ENCODE peak calls at places on chromosomes 13 and 19, in eight cellular contexts. V is effector CD4-positive, alpha-beta T cell; U is activated CD4-positive, alpha-beta T cell treated with anti-CD3 and anti-CD28 coated beads for 4 hours; F is nephron progenitor cell; X is stimulated activated CD8-positive, alpha-beta memory T cell treated with anti-CD3 and anti-CD28 coated beads, Interleukin-7, amount 100 ng/mL, for 1 hour; B is stimulated activated CD4-positive, alpha-beta T cell treated with anti-CD3 and anti-CD28 coated beads, Interleukin-4, amount 100 ng/mL, for 24 hours; Q is H9; G is PC-3. L is an unnamed sample.

GRCh38 chr19:459724-460511 is 915 bp downstream of the SHC2 start:
- DNase-seq in V (no peak), U (peak), F (peak), X (no peak), B (no peak), Q (peak), G (peak), L (peak)

GRCh38 chr13:98749501-98749900 is 3.0 kb downstream of the SLC15A1 start:
- DNase-seq in V (no peak), U (no peak), F (no peak), X (no peak), B (no peak), Q (no peak), G (no peak), L (no peak)

GRCh38 chr13:41458939-41459753 is 1.8 kb downstream of the RGCC start:
- DNase-seq in V (peak), U (peak), F (no peak), X (peak), B (peak), Q (no peak), G (peak), L (no peak)

GRCh38 chr19:55443824-55444719 is 972 bp upstream of the SHISA7 start:
- DNase-seq in V (no peak), U (no peak), F (no peak), X (no peak), B (no peak), Q (no peak), G (no peak), L (no peak)

GRCh38 chr19:33366127-33366526 is 7.4 kb upstream of the CEBPG start:
- DNase-seq in V (no peak), U (no peak), F (no peak), X (no peak), B (no peak), Q (no peak), G (no peak), L (no peak)

GRCh38 chr13:94706854-94707399 is 5.4 kb downstream of the SOX21 start:
- DNase-seq in V (no peak), U (no peak), F (no peak), X (no peak), B (no peak), Q (no peak), G (no peak), L (no peak)

GRCh38 chr13:26465514-26465913 is 92.0 kb upstream of the WASF3 start:
- DNase-seq in V (no peak), U (no peak), F (no peak), X (no peak), B (no peak), Q (no peak), G (no peak), L (peak)

GRCh38 chr13:112172017-112172416 is 105.1 kb downstream of the SOX1 start:
- DNase-seq in V (no peak), U (no peak), F (no peak), X (no peak), B (no peak), Q (no peak), G (no peak), L (no peak)

GRCh38 chr19:53892981-53893325 is 11.0 kb downstream of the PRKCG start:
- DNase-seq in V (no peak), U (no peak), F (peak), X (no peak), B (no peak), Q (peak), G (no peak), L (no peak)

GRCh38 chr13:107866666-107867623 is 348.4 kb downstream of the LIG4 start:
- DNase-seq in V (no peak), U (no peak), F (peak), X (no peak), B (no peak), Q (peak), G (peak), L (no peak)

GRCh38 chr13:52804202-52804641 is 44.2 kb downstream of the PCDH8 start:
- DNase-seq in V (no peak), U (no peak), F (no peak), X (no peak), B (no peak), Q (no peak), G (no peak), L (peak)

GRCh38 chr13:110965038-110965754 is 50.3 kb upstream of the ANKRD10 start:
- DNase-seq in V (no peak), U (no peak), F (no peak), X (no peak), B (peak), Q (no peak), G (peak), L (peak)

GRCh38 chr19:18858906-18859646 is 27.3 kb downstream of the UPF1 start:
- DNase-seq in V (no peak), U (no peak), F (no peak), X (no peak), B (no peak), Q (no peak), G (no peak), L (no peak)

GRCh38 chr19:3995619-3996018 is 10.4 kb upstream of the EEF2 start:
- DNase-seq in V (no peak), U (no peak), F (no peak), X (no peak), B (no peak), Q (no peak), G (no peak), L (peak)

GRCh38 chr19:5113101-5113557 is 144.2 kb downstream of the KDM4B start:
- DNase-seq in V (no peak), U (no peak), F (no peak), X (no peak), B (no peak), Q (no peak), G (no peak), L (peak)

GRCh38 chr13:35471466-35472307 is 4.8 kb downstream of the MAB21L1 start:
- DNase-seq in V (no peak), U (no peak), F (peak), X (no peak), B (no peak), Q (no peak), G (no peak), L (no peak)

GRCh38 chr13:111271186-111271698 is 49.2 kb upstream of the TEX29 start:
- DNase-seq in V (no peak), U (no peak), F (no peak), X (no peak), B (no peak), Q (no peak), G (no peak), L (no peak)

L was measured in RPMI7951.